ENCODE peak calls at places on chromosomes 7 and 10, in six cellular contexts. One of them, this sample, is unnamed.

GRCh38 chr7:128210036-128210347 is 31.1 kb upstream of the LEP start:
- DNase-seq in T-helper 1 cell: no peak
- DNase-seq in foreskin keratinocyte: no peak
- DNase-seq in naive thymus-derived CD8-positive, alpha-beta T cell: no peak
- DNase-seq in RCC 7860: no peak
- DNase-seq in Calu3: no peak
- DNase-seq in this sample: no peak

GRCh38 chr7:76236226-76236625 is 34.5 kb downstream of the SRRM3 start:
- DNase-seq in Calu3: no peak
- DNase-seq in foreskin keratinocyte: no peak
- DNase-seq in RCC 7860: no peak
- DNase-seq in naive thymus-derived CD8-positive, alpha-beta T cell: no peak
- DNase-seq in T-helper 1 cell: no peak
- DNase-seq in this sample: no peak

GRCh38 chr10:63236113-63236935 is 103.2 kb downstream of the NRBF2 start:
- DNase-seq in T-helper 1 cell: no peak
- DNase-seq in naive thymus-derived CD8-positive, alpha-beta T cell: no peak
- DNase-seq in Calu3: peak
- DNase-seq in RCC 7860: peak
- DNase-seq in foreskin keratinocyte: peak
- DNase-seq in this sample: peak

GRCh38 chr7:97006146-97006950 is 995 bp downstream of the DLX6 start:
- DNase-seq in Calu3: peak
- DNase-seq in naive thymus-derived CD8-positive, alpha-beta T cell: peak
- DNase-seq in T-helper 1 cell: no peak
- DNase-seq in foreskin keratinocyte: peak
- DNase-seq in RCC 7860: no peak
- DNase-seq in this sample: no peak

GRCh38 chr10:46542567-46543323 is 13.7 kb downstream of the GPRIN2 start:
- DNase-seq in T-helper 1 cell: no peak
- DNase-seq in naive thymus-derived CD8-positive, alpha-beta T cell: no peak
- DNase-seq in RCC 7860: no peak
- DNase-seq in Calu3: peak
- DNase-seq in foreskin keratinocyte: no peak
- DNase-seq in this sample: no peak

GRCh38 chr7:80843018-80843671 is 75.7 kb downstream of the SEMA3C start:
- DNase-seq in RCC 7860: no peak
- DNase-seq in T-helper 1 cell: no peak
- DNase-seq in Calu3: no peak
- DNase-seq in foreskin keratinocyte: no peak
- DNase-seq in naive thymus-derived CD8-positive, alpha-beta T cell: no peak
- DNase-seq in this sample: no peak

GRCh38 chr10:31099101-31099500 is 67.4 kb upstream of the ZNF438 start:
- DNase-seq in Calu3: peak
- DNase-seq in RCC 7860: no peak
- DNase-seq in T-helper 1 cell: no peak
- DNase-seq in naive thymus-derived CD8-positive, alpha-beta T cell: no peak
- DNase-seq in foreskin keratinocyte: no peak
- DNase-seq in this sample: no peak

GRCh38 chr7:88095-88926 is 104.1 kb upstream of the FAM20C start:
- DNase-seq in naive thymus-derived CD8-positive, alpha-beta T cell: no peak
- DNase-seq in T-helper 1 cell: no peak
- DNase-seq in foreskin keratinocyte: no peak
- DNase-seq in Calu3: peak
- DNase-seq in RCC 7860: no peak
- DNase-seq in this sample: no peak

GRCh38 chr7:7428806-7429205 is 106.9 kb downstream of the COL28A1 start:
- DNase-seq in Calu3: no peak
- DNase-seq in T-helper 1 cell: no peak
- DNase-seq in RCC 7860: no peak
- DNase-seq in naive thymus-derived CD8-positive, alpha-beta T cell: no peak
- DNase-seq in foreskin keratinocyte: no peak
- DNase-seq in this sample: no peak

GRCh38 chr10:2900530-2900929 is 166.8 kb upstream of the PFKP start:
- DNase-seq in RCC 7860: no peak
- DNase-seq in naive thymus-derived CD8-positive, alpha-beta T cell: no peak
- DNase-seq in foreskin keratinocyte: no peak
- DNase-seq in Calu3: no peak
- DNase-seq in T-helper 1 cell: no peak
- DNase-seq in this sample: no peak

GRCh38 chr7:1447551-1448244 is 11.6 kb downstream of the MICALL2 start:
- DNase-seq in foreskin keratinocyte: no peak
- DNase-seq in naive thymus-derived CD8-positive, alpha-beta T cell: no peak
- DNase-seq in Calu3: no peak
- DNase-seq in T-helper 1 cell: no peak
- DNase-seq in RCC 7860: no peak
- DNase-seq in this sample: no peak

GRCh38 chr10:60734226-60734625 is 44.1 kb upstream of the CDK1 start:
- DNase-seq in T-helper 1 cell: no peak
- DNase-seq in naive thymus-derived CD8-positive, alpha-beta T cell: no peak
- DNase-seq in foreskin keratinocyte: no peak
- DNase-seq in RCC 7860: no peak
- DNase-seq in Calu3: no peak
- DNase-seq in this sample: no peak

GRCh38 chr7:81284576-81284975 is 365.7 kb upstream of the SEMA3C start:
- DNase-seq in RCC 7860: peak
- DNase-seq in T-helper 1 cell: no peak
- DNase-seq in foreskin keratinocyte: peak
- DNase-seq in Calu3: no peak
- DNase-seq in naive thymus-derived CD8-positive, alpha-beta T cell: no peak
- DNase-seq in this sample: peak

GRCh38 chr7:4202954-4203353 is 479.1 kb upstream of the FOXK1 start:
- DNase-seq in foreskin keratinocyte: no peak
- DNase-seq in T-helper 1 cell: no peak
- DNase-seq in Calu3: no peak
- DNase-seq in RCC 7860: no peak
- DNase-seq in naive thymus-derived CD8-positive, alpha-beta T cell: no peak
- DNase-seq in this sample: no peak

GRCh38 chr10:76403876-76404275 is 972.5 kb downstream of the LRMDA start:
- DNase-seq in RCC 7860: no peak
- DNase-seq in T-helper 1 cell: no peak
- DNase-seq in naive thymus-derived CD8-positive, alpha-beta T cell: no peak
- DNase-seq in Calu3: no peak
- DNase-seq in foreskin keratinocyte: peak
- DNase-seq in this sample: no peak

GRCh38 chr7:495761-496321 is 23.8 kb downstream of the PDGFA start:
- DNase-seq in Calu3: no peak
- DNase-seq in T-helper 1 cell: no peak
- DNase-seq in RCC 7860: no peak
- DNase-seq in foreskin keratinocyte: no peak
- DNase-seq in naive thymus-derived CD8-positive, alpha-beta T cell: no peak
- DNase-seq in this sample: no peak

GRCh38 chr10:58921366-58921947 is 255.0 kb upstream of the PHYHIPL start:
- DNase-seq in naive thymus-derived CD8-positive, alpha-beta T cell: no peak
- DNase-seq in Calu3: no peak
- DNase-seq in foreskin keratinocyte: no peak
- DNase-seq in RCC 7860: no peak
- DNase-seq in T-helper 1 cell: no peak
- DNase-seq in this sample: no peak

GRCh38 chr7:2824026-2824677 is 20.0 kb downstream of the GNA12 start:
- DNase-seq in T-helper 1 cell: no peak
- DNase-seq in RCC 7860: no peak
- DNase-seq in Calu3: no peak
- DNase-seq in naive thymus-derived CD8-positive, alpha-beta T cell: no peak
- DNase-seq in foreskin keratinocyte: no peak
- DNase-seq in this sample: no peak

GRCh38 chr7:151012921-151013347 is 11.4 kb downstream of the ATG9B start:
- DNase-seq in foreskin keratinocyte: no peak
- DNase-seq in naive thymus-derived CD8-positive, alpha-beta T cell: no peak
- DNase-seq in RCC 7860: no peak
- DNase-seq in Calu3: no peak
- DNase-seq in T-helper 1 cell: no peak
- DNase-seq in this sample: no peak

GRCh38 chr7:48337012-48337621 is 165.9 kb downstream of the ABCA13 start:
- DNase-seq in foreskin keratinocyte: peak
- DNase-seq in RCC 7860: peak
- DNase-seq in T-helper 1 cell: no peak
- DNase-seq in naive thymus-derived CD8-positive, alpha-beta T cell: no peak
- DNase-seq in Calu3: peak
- DNase-seq in this sample: no peak

This sample was measured in HCT116.